ENCODE peak calls at places on chromosome 7, in nine cellular contexts. T, W, R, S, D, N, L, Q and O are unnamed samples.

GRCh38 chr7:34042406-34042805 is 137.1 kb downstream of the BMPER start:
- DNase-seq in R (no peak), L (peak; percentile 64), D (no peak), Q (no peak), N (no peak), T (no peak), S (peak; percentile 14), W (no peak), O (no peak)

GRCh38 chr7:129356176-129356575 is 78.1 kb upstream of the STRIP2 start:
- DNase-seq in D (no peak), S (no peak), N (no peak), R (no peak), Q (no peak), W (no peak), T (no peak), L (no peak), O (no peak)

GRCh38 chr7:7443951-7444350 is 91.7 kb downstream of the COL28A1 start:
- DNase-seq in S (no peak), N (no peak), T (no peak), L (no peak), D (no peak), R (no peak), Q (no peak), W (no peak), O (no peak)

GRCh38 chr7:111758332-111758731 is 196.0 kb upstream of the IMMP2L start:
- DNase-seq in T (no peak), L (no peak), Q (no peak), S (no peak), N (no peak), W (no peak), R (no peak), D (no peak), O (no peak)

GRCh38 chr7:78296689-78297371 is 498.3 kb downstream of the PHTF2 start:
- DNase-seq in W (no peak), N (no peak), Q (peak; percentile 37), T (no peak), D (no peak), L (no peak), R (no peak), S (no peak), O (no peak)

GRCh38 chr7:30148951-30149459 is 14.2 kb downstream of the MTURN start:
- DNase-seq in Q (peak; percentile 35), D (peak; percentile 22), W (no peak), T (no peak), S (no peak), L (no peak), N (no peak), R (no peak), O (no peak)

GRCh38 chr7:47968852-47969774 is 10.3 kb downstream of the HUS1 start:
- DNase-seq in Q (peak; percentile 59), T (no peak), S (peak; percentile 78), D (no peak), R (no peak), L (peak; percentile 45), W (peak; percentile 78), N (peak; percentile 65), O (peak; percentile 70)

GRCh38 chr7:73864981-73865711 is 4.2 kb downstream of the TMEM270 start:
- DNase-seq in D (no peak), T (no peak), W (no peak), L (no peak), Q (no peak), R (no peak), S (no peak), N (no peak), O (no peak)

GRCh38 chr7:2640858-2641257 is 9.1 kb downstream of the TTYH3 start:
- DNase-seq in S (no peak), T (no peak), D (no peak), W (no peak), Q (no peak), R (no peak), L (no peak), N (no peak), O (no peak)

GRCh38 chr7:11434371-11434770 is 397.6 kb downstream of the THSD7A start:
- DNase-seq in R (no peak), L (peak; percentile 59), T (no peak), S (peak; percentile 3), N (no peak), W (no peak), D (no peak), Q (no peak), O (no peak)

GRCh38 chr7:137151056-137151731 is 192.3 kb downstream of the PTN start:
- DNase-seq in R (no peak), Q (no peak), S (peak; percentile 53), N (no peak), T (no peak), D (no peak), L (peak; percentile 89), W (no peak), O (no peak)

GRCh38 chr7:69237541-69237940 is 360.7 kb upstream of the AUTS2 start:
- DNase-seq in S (no peak), R (no peak), N (no peak), Q (no peak), D (no peak), L (no peak), T (no peak), W (no peak), O (no peak)

GRCh38 chr7:87878208-87878735 is 2.0 kb downstream of the DBF4 start:
- DNase-seq in R (no peak), N (no peak), W (no peak), Q (no peak), L (peak; percentile 29), T (no peak), D (no peak), S (peak; percentile 46), O (no peak)

GRCh38 chr7:80134105-80134535 is 511 bp upstream of the GNAI1 start:
- DNase-seq in R (no peak), N (no peak), W (no peak), S (no peak), T (no peak), L (peak; percentile 67), Q (no peak), D (no peak), O (no peak)

GRCh38 chr7:98137826-98138151 is 31.1 kb downstream of the LMTK2 start:
- DNase-seq in W (peak; percentile 58), R (no peak), T (no peak), D (peak; percentile 71), N (no peak), S (no peak), L (no peak), Q (no peak), O (no peak)

GRCh38 chr7:38463277-38464224 is 167.6 kb downstream of the AMPH start:
- DNase-seq in N (no peak), Q (peak; percentile 44), D (peak; percentile 12), T (no peak), S (peak; percentile 88), W (peak; percentile 77), R (no peak), L (peak; percentile 49), O (no peak)

GRCh38 chr7:148921189-148921588 is 37.1 kb upstream of the EZH2 start:
- DNase-seq in Q (no peak), R (no peak), D (no peak), N (no peak), T (no peak), W (no peak), L (no peak), S (no peak), O (no peak)

GRCh38 chr7:1300206-1300605 is 67.5 kb downstream of the UNCX start:
- DNase-seq in T (no peak), S (no peak), R (no peak), Q (no peak), N (no peak), D (no peak), L (no peak), W (no peak), O (no peak)
- H3K27me3 ChIP-seq in T (peaks cover 27% of the 10 kb centered on the region), S (no peaks in the 10 kb centered on the region), R (peaks cover 70% of the 10 kb centered on the region), Q (peaks cover 38% of the 10 kb centered on the region), N (peaks cover 65% of the 10 kb centered on the region), D (no peaks in the 10 kb centered on the region), L (peaks cover 11% of the 10 kb centered on the region), W (no peaks in the 10 kb centered on the region), O (no peaks in the 10 kb centered on the region)

DNA sequence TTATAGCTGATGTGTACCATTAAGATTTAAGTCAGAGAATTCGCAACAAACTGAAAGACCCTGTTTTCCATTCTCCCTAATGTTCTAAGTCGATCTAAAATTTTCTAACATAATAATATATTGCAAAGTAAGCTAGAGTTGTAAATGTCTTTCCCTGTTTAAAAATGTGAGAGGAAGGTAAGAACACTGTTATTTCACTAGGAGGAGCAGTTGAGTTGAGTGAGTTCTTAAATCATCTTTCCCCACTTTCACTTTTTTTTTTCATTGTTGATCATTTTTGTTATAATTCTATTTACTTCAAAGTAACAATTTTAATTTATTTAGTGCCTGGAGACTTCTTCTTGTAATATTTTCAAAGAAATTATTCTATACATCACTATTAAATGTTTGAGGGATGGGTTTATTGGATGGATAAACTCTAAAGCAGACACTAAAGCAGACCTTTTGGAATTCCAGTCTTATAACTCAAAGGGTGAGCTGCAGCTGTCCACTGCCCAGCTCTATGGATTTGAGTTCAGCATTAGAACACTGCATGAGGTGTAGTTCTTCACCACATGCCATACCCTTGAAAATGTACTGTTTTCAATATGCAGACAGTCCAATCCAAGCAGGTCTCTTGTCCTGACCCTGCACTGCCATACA is 181.3 kb upstream of the FZD1 start:
- DNase-seq in W (no peak), N (no peak), S (peak; percentile 64), R (no peak), T (no peak), D (no peak), Q (no peak), L (peak; percentile 23), O (no peak)
- H3K4me3 ChIP-seq in W (no peak overlapping the region), N (no peak overlapping the region), S (no peak overlapping the region), R (no peak overlapping the region), T (no peak overlapping the region), D (no peak overlapping the region), Q (no peak overlapping the region), L (no peak overlapping the region), O (no peak overlapping the region)

GRCh38 chr7:102452451-102452850 is 12.2 kb downstream of the ALKBH4 start:
- DNase-seq in Q (no peak), S (no peak), T (no peak), D (no peak), L (no peak), W (no peak), N (no peak), R (no peak), O (no peak)

GRCh38 chr7:102447311-102447710 is 13.9 kb downstream of the ORAI2 start:
- DNase-seq in R (no peak), N (no peak), W (no peak), D (no peak), T (no peak), Q (no peak), L (no peak), S (no peak), O (no peak)

GRCh38 chr7:102451371-102452054 is 13.2 kb downstream of the ALKBH4 start:
- DNase-seq in W (no peak), D (no peak), R (no peak), T (no peak), S (no peak), N (peak; percentile 86), Q (no peak), L (no peak), O (no peak)

GRCh38 chr7:102449136-102449535 is 15.5 kb downstream of the ALKBH4 start:
- DNase-seq in S (no peak), R (no peak), T (no peak), L (no peak), N (no peak), D (no peak), W (no peak), Q (no peak), O (no peak)

GRCh38 chr7:102450242-102450641 is 14.4 kb downstream of the ALKBH4 start:
- DNase-seq in L (no peak), T (no peak), Q (no peak), D (no peak), N (no peak), W (peak; percentile 73), R (no peak), S (no peak), O (no peak)
- H3K36me3 ChIP-seq in L (no peaks in the 10 kb centered on the region), T (peaks cover 4% of the 10 kb centered on the region), Q (peaks cover 8% of the 10 kb centered on the region), D (peaks cover 23% of the 10 kb centered on the region), N (peaks cover 13% of the 10 kb centered on the region), W (no peaks in the 10 kb centered on the region), R (peaks cover 2% of the 10 kb centered on the region), S (peaks cover 7% of the 10 kb centered on the region), O (peaks cover 6% of the 10 kb centered on the region)

GRCh38 chr7:101164071-101164840 is 1.1 kb downstream of the VGF start:
- DNase-seq in Q (peak; percentile 34), D (peak; percentile 37), S (peak; percentile 72), L (peak; percentile 51), R (no peak), T (no peak), N (peak; percentile 43), W (no peak), O (no peak)
- H3K27me3 ChIP-seq in Q (peaks cover 78% of the 10 kb centered on the region), D (no peaks in the 10 kb centered on the region), S (peaks cover 93% of the 10 kb centered on the region), L (peaks cover 16% of the 10 kb centered on the region), R (peaks cover 29% of the 10 kb centered on the region), T (peaks cover 39% of the 10 kb centered on the region), N (peaks cover 15% of the 10 kb centered on the region), W (no peaks in the 10 kb centered on the region), O (peaks cover 12% of the 10 kb centered on the region)